ENCODE peak calls at places on chromosomes 16 and 17, in seven cellular contexts. F, T, B, A, V, S and R are unnamed samples.
A peak's percentile ranks its signal among the peaks of the same experiment; 100 is the strongest.

GRCh38 chr16:82874251-82874650 is 247.5 kb downstream of the CDH13 start:
- DNase-seq in F (peak; percentile 15), S (no peak), T (no peak), B (no peak), V (no peak), A (no peak), R (no peak)

GRCh38 chr17:7484067-7484963 is at the start of gene POLR2A:
- DNase-seq in A (peak; percentile 98), S (peak; percentile 99), B (peak; percentile 99), V (peak; percentile 93), F (peak; percentile 97), T (peak; percentile 92), R (peak; percentile 96)

GRCh38 chr17:57508706-57509105 is 236.4 kb downstream of the CCDC182 start:
- DNase-seq in A (no peak), T (no peak), V (no peak), S (no peak), B (no peak), F (no peak), R (no peak)

GRCh38 chr17:56774650-56775049 is 59.1 kb downstream of the C17orf67 start:
- DNase-seq in F (no peak), B (no peak), V (no peak), A (no peak), T (no peak), S (no peak), R (no peak)

GRCh38 chr16:79599256-79599836 is 1.2 kb downstream of the MAF start:
- DNase-seq in V (no peak), A (no peak), B (no peak), F (peak; percentile 38), T (no peak), S (peak; percentile 82), R (no peak)

GRCh38 chr17:2695961-2696760 is 15.4 kb downstream of the CLUH start:
- DNase-seq in B (no peak), F (no peak), V (peak; percentile 35), T (no peak), S (peak; percentile 74), A (no peak), R (no peak)

GRCh38 chr17:43040655-43041054 is 15.6 kb downstream of the RND2 start:
- DNase-seq in V (no peak), S (no peak), A (no peak), T (no peak), F (no peak), B (no peak), R (no peak)

GRCh38 chr16:30185141-30185682 is 1.8 kb downstream of the CORO1A start:
- DNase-seq in F (no peak), A (peak; percentile 80), V (no peak), S (peak; percentile 78), T (no peak), B (peak; percentile 74), R (no peak)

GRCh38 chr17:40056379-40057005 is 2.3 kb upstream of the MED24 start:
- DNase-seq in V (no peak), A (no peak), F (no peak), B (no peak), S (no peak), T (no peak), R (no peak)

GRCh38 chr17:34306466-34306865 is 12.8 kb upstream of the CCL8 start:
- DNase-seq in S (no peak), A (no peak), B (no peak), T (peak; percentile 76), F (peak; percentile 73), V (no peak), R (no peak)

GRCh38 chr16:17177242-17177967 is 293.4 kb downstream of the XYLT1 start:
- DNase-seq in S (no peak), T (no peak), F (peak; percentile 95), V (no peak), A (no peak), B (no peak), R (no peak)

GRCh38 chr16:28193530-28194423 is 18.0 kb downstream of the XPO6 start:
- DNase-seq in B (peak; percentile 45), V (peak; percentile 39), A (no peak), T (peak; percentile 58), F (peak; percentile 95), S (no peak), R (peak; percentile 90)

GRCh38 chr17:53420035-53420641 is 402.6 kb upstream of the KIF2B start:
- DNase-seq in S (no peak), V (no peak), F (no peak), T (no peak), A (no peak), B (no peak), R (no peak)

GRCh38 chr16:11597268-11597690 is 10.6 kb upstream of the LITAF start:
- DNase-seq in B (no peak), V (no peak), T (no peak), A (no peak), S (no peak), F (peak; percentile 36), R (no peak)

GRCh38 chr17:72049914-72050313 is 70.9 kb upstream of the SOX9 start:
- DNase-seq in S (no peak), F (no peak), B (no peak), V (no peak), A (no peak), T (no peak), R (no peak)

GRCh38 chr16:19674485-19674884 is 43.5 kb downstream of the KNOP1 start:
- DNase-seq in T (no peak), B (no peak), V (no peak), F (no peak), A (no peak), S (no peak), R (no peak)

GRCh38 chr17:17416007-17416399 is 60.8 kb upstream of the MED9 start:
- DNase-seq in B (peak; percentile 63), S (no peak), A (peak; percentile 89), T (no peak), F (peak; percentile 68), V (peak; percentile 75), R (no peak)

GRCh38 chr16:87041286-87041685 is 275.9 kb downstream of the C16orf95 start:
- DNase-seq in V (no peak), A (no peak), F (no peak), S (no peak), T (no peak), B (no peak), R (no peak)

GRCh38 chr17:76458580-76459490 is 5.9 kb upstream of the UBE2O start:
- DNase-seq in V (peak; percentile 79), S (no peak), F (peak; percentile 37), T (no peak), A (peak; percentile 88), B (peak; percentile 78), R (no peak)

GRCh38 chr16:58379736-58380135 is 12.5 kb upstream of the GINS3 start:
- DNase-seq in A (no peak), V (no peak), T (no peak), F (no peak), B (no peak), S (no peak), R (no peak)

GRCh38 chr16:23509763-23510153 is 536 bp downstream of the GGA2 start:
- DNase-seq in V (no peak), B (peak; percentile 47), S (no peak), F (peak; percentile 33), A (peak; percentile 55), T (no peak), R (no peak)

GRCh38 chr17:16488572-16488997 is 3.4 kb downstream of the LRRC75A start:
- DNase-seq in T (no peak), F (no peak), V (no peak), S (no peak), B (no peak), A (peak; percentile 18), R (no peak)

GRCh38 chr17:67992541-67993152 is 3.6 kb downstream of the C17orf58 start:
- DNase-seq in V (no peak), F (peak; percentile 58), T (no peak), S (no peak), B (no peak), A (peak; percentile 26), R (no peak)

GRCh38 chr16:73083271-73083670 is 35.3 kb upstream of the ZFHX3 start:
- DNase-seq in A (no peak), F (peak; percentile 33), B (no peak), S (no peak), V (no peak), T (no peak), R (no peak)

GRCh38 chr17:28415886-28416285 is 9.9 kb upstream of the SLC46A1 start:
- DNase-seq in T (no peak), V (peak; percentile 66), A (no peak), F (no peak), S (no peak), B (no peak), R (no peak)

GRCh38 chr17:538096-538973 is 176.3 kb downstream of the VPS53 start:
- DNase-seq in T (no peak), S (no peak), V (no peak), F (peak; percentile 57), A (no peak), B (no peak), R (peak; percentile 34)

GRCh38 chr16:88804552-88805339 is 1.2 kb downstream of the CDT1 start:
- DNase-seq in V (peak; percentile 80), S (peak; percentile 83), B (peak; percentile 65), T (no peak), A (peak; percentile 71), F (no peak), R (no peak)
- H3K4me3 ChIP-seq in V (peak overlapping the region; percentile 78), S (peak overlapping the region; percentile 45), B (peak overlapping the region; percentile 64), T (peak overlapping the region; percentile 77), A (peak overlapping the region; percentile 88), F (peak overlapping the region; percentile 67), R (peak overlapping the region; percentile 57)

GRCh38 chr17:49364119-49364518 is 2.1 kb upstream of the ZNF652 start:
- DNase-seq in A (no peak), F (no peak), T (no peak), S (no peak), B (no peak), V (peak; percentile 28), R (no peak)
- TF ChIP-seq CTCF in A (peak; percentile 54), F (no peak), T (no peak), S (no peak), B (no peak), V (peak; percentile 23), R (no peak)

GRCh38 chr16:1771072-1771863 is at the start of gene NME3:
- DNase-seq in S (peak; percentile 97), A (peak; percentile 77), V (no peak), T (no peak), B (peak; percentile 80), F (peak; percentile 69), R (no peak)

GRCh38 chr16:1772908-1773702 is at the start of gene MRPS34:
- DNase-seq in T (no peak), V (peak; percentile 83), S (peak; percentile 94), A (peak; percentile 92), F (peak; percentile 86), B (peak; percentile 92), R (peak; percentile 42)

GRCh38 chr16:1771864-1772361 is 570 bp upstream of the NME3 start:
- DNase-seq in S (no peak), V (no peak), F (no peak), T (no peak), B (no peak), A (peak; percentile 55), R (no peak)

GRCh38 chr16:1773703-1774455 is 945 bp upstream of the MRPS34 start:
- DNase-seq in T (no peak), V (no peak), B (no peak), A (peak; percentile 50), F (peak; percentile 51), S (no peak), R (no peak)

GRCh38 chr16:1772362-1772907 is at the start of gene EME2:
- DNase-seq in S (no peak), B (peak; percentile 54), F (peak; percentile 40), T (no peak), V (no peak), A (no peak), R (no peak)
- H3K4me3 ChIP-seq in S (peak within 1 kb of the TSS; percentile 93), B (peak within 1 kb of the TSS; percentile 98), F (peak within 1 kb of the TSS; percentile 84), T (peak within 1 kb of the TSS; percentile 91), V (peak within 1 kb of the TSS; percentile 93), A (peak within 1 kb of the TSS; percentile 98), R (peak within 1 kb of the TSS; percentile 77)

GRCh38 chr16:68093816-68094613 is 8.8 kb downstream of the NFATC3 start:
- DNase-seq in S (no peak), T (peak; percentile 50), F (peak; percentile 40), A (peak; percentile 56), B (no peak), V (no peak), R (no peak)
- TF ChIP-seq CTCF in S (no peak), T (peak; percentile 51), F (peak; percentile 66), A (peak; percentile 87), B (peak; percentile 35), V (peak; percentile 50), R (peak; percentile 59)